ENCODE peak calls at places on chromosome 5, in four cellular contexts. H, I, F and O are unnamed samples.

GRCh38 chr5:78716221-78716620 is 67.6 kb upstream of the LHFPL2 start:
- DNase-seq in H (no peak), I (no peak), F (no peak), O (no peak)

GRCh38 chr5:104635216-104635615 is 1072.6 kb upstream of the NUDT12 start:
- DNase-seq in H (no peak), I (no peak), F (no peak), O (no peak)

GRCh38 chr5:176382721-176383120 is 5.7 kb downstream of the NOP16 start:
- DNase-seq in H (no peak), I (no peak), F (no peak), O (no peak)

GRCh38 chr5:125093776-125094175 is 347.3 kb upstream of the ZNF608 start:
- DNase-seq in H (no peak), I (no peak), F (no peak), O (no peak)

GRCh38 chr5:174618589-174618988 is 105.8 kb upstream of the MSX2 start:
- DNase-seq in H (no peak), I (no peak), F (no peak), O (no peak)

GRCh38 chr5:96049398-96050272 is 88.0 kb upstream of the ELL2 start:
- DNase-seq in H (no peak), I (no peak), F (no peak), O (no peak)

GRCh38 chr5:176877793-176878331 is 21.3 kb downstream of the HK3 start:
- DNase-seq in H (no peak), I (no peak), F (no peak), O (no peak)

GRCh38 chr5:87398981-87399616 is 13.6 kb downstream of the CCNH start:
- DNase-seq in H (no peak), I (no peak), F (no peak), O (no peak)

GRCh38 chr5:141245250-141245717 is at the start of gene PCDHB15:
- DNase-seq in H (peak), I (peak), F (peak), O (no peak)

GRCh38 chr5:143106175-143106574 is 297.3 kb downstream of the NR3C1 start:
- DNase-seq in H (no peak), I (no peak), F (peak), O (no peak)

GRCh38 chr5:135177591-135177990 is 143.6 kb upstream of the PITX1 start:
- DNase-seq in H (no peak), I (no peak), F (no peak), O (no peak)

GRCh38 chr5:135173662-135174290 is 139.7 kb upstream of the PITX1 start:
- DNase-seq in H (no peak), I (peak), F (no peak), O (no peak)

GRCh38 chr5:135172718-135173117 is 138.7 kb upstream of the PITX1 start:
- DNase-seq in H (no peak), I (no peak), F (no peak), O (no peak)

GRCh38 chr5:135176991-135177390 is 143.0 kb upstream of the PITX1 start:
- DNase-seq in H (no peak), I (no peak), F (no peak), O (no peak)

GRCh38 chr5:135174315-135175096 is 140.5 kb upstream of the PITX1 start:
- DNase-seq in H (peak), I (peak), F (no peak), O (no peak)
- TF ChIP-seq CTCF in H (peak), I (peak), F (peak), O (no peak)

GRCh38 chr5:134136771-134137170 is 22.3 kb downstream of the TCF7 start:
- DNase-seq in H (peak), I (no peak), F (no peak), O (no peak)
- TF ChIP-seq SIN3A in H (no peak), I (no peak), F (no peak), O (no peak)

GRCh38 chr5:1783214-1783551 is 16.5 kb downstream of the MRPL36 start:
- DNase-seq in H (no peak), I (no peak), F (no peak), O (peak)
- TF ChIP-seq KDM1A in H (no peak), I (no peak), F (no peak), O (no peak)

DNA sequence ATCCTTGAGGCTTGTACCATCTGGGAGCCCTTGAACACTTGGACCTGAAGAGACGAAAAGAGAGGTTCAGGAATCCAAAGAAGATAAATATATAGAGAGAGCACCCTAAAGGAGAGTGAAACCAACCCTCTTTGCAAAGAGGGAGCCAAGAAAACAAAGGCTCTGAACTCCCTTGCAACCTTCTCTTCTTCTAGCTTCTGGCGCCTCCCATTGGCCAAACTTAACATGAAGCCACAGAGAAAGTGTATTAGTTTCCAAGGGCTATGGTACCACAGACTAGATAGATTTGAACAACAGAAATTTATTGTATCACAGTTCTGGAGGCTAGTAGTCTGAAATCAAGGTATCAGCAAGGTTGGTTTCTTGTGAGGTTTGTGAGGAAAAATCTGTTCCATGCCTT is 175.1 kb downstream of the HCN1 start:
- DNase-seq in H (peak), I (no peak), F (peak), O (no peak)
- TF ChIP-seq CTCF in H (peak), I (no peak), F (no peak), O (no peak)